ENCODE peak calls at places on chromosomes 6 and 20, in five cellular contexts. E, R, L, M and S are unnamed samples.

GRCh38 chr20:60192351-60192750 is 234.1 kb downstream of the CDH26 start:
- DNase-seq in L (peak; percentile 5), R (no peak), M (no peak), E (no peak), S (no peak)

GRCh38 chr6:155011997-155012396 is 16.9 kb downstream of the TIAM2 start:
- DNase-seq in R (no peak), M (no peak), L (no peak), E (no peak), S (no peak)

GRCh38 chr20:44888226-44889103 is 3.0 kb downstream of the YWHAB start:
- DNase-seq in L (no peak), R (no peak), E (no peak), M (no peak), S (no peak)

GRCh38 chr6:83872386-83873118 is 13.1 kb downstream of the CYB5R4 start:
- DNase-seq in L (no peak), R (no peak), E (no peak), M (no peak), S (no peak)

GRCh38 chr20:32019563-32020463 is 9.6 kb downstream of the CCM2L start:
- DNase-seq in E (no peak), L (no peak), R (no peak), M (no peak), S (no peak)

GRCh38 chr6:98945311-98946005 is 2.3 kb downstream of the FBXL4 start:
- DNase-seq in E (no peak), M (no peak), L (no peak), R (no peak), S (no peak)

GRCh38 chr6:44381739-44382138 is 5.8 kb upstream of the CDC5L start:
- DNase-seq in R (no peak), M (no peak), E (no peak), L (no peak), S (no peak)

GRCh38 chr20:50380697-50381040 is 129.5 kb upstream of the PTPN1 start:
- DNase-seq in M (no peak), R (no peak), E (no peak), L (no peak), S (no peak)

GRCh38 chr6:20763311-20763710 is 229.1 kb downstream of the CDKAL1 start:
- DNase-seq in R (no peak), E (no peak), L (no peak), M (no peak), S (no peak)

GRCh38 chr6:45185403-45186251 is 142.5 kb upstream of the RUNX2 start:
- DNase-seq in L (no peak), M (no peak), E (peak; percentile 32), R (no peak), S (no peak)

GRCh38 chr20:42350521-42350920 is 732.3 kb upstream of the CHD6 start:
- DNase-seq in E (no peak), L (no peak), M (no peak), R (no peak), S (no peak)

GRCh38 chr6:122202576-122203137 is 196.8 kb upstream of the HSF2 start:
- DNase-seq in M (no peak), E (no peak), R (no peak), L (no peak), S (no peak)

GRCh38 chr6:30107756-30108155 is 5.1 kb downstream of the TRIM31 start:
- DNase-seq in L (no peak), R (no peak), M (no peak), E (no peak), S (no peak)

GRCh38 chr20:5003626-5004025 is 2.3 kb upstream of the SLC23A2 start:
- DNase-seq in M (no peak), R (no peak), L (no peak), E (no peak), S (no peak)

GRCh38 chr20:44692932-44693476 is 22.2 kb upstream of the CCN5 start:
- DNase-seq in L (peak; percentile 90), R (no peak), M (peak; percentile 90), E (peak; percentile 97), S (no peak)

GRCh38 chr6:105746130-105746505 is 340.0 kb upstream of the PRDM1 start:
- DNase-seq in E (no peak), R (no peak), M (no peak), L (no peak), S (no peak)

GRCh38 chr20:23116301-23117089 is 30.4 kb upstream of the CD93 start:
- DNase-seq in E (no peak), L (peak; percentile 40), R (no peak), M (no peak), S (no peak)

GRCh38 chr6:36337814-36338213 is 1.1 kb upstream of the BNIP5 start:
- DNase-seq in L (no peak), R (no peak), E (no peak), M (no peak), S (no peak)

GRCh38 chr6:151630991-151631655 is 137.3 kb downstream of the CCDC170 start:
- DNase-seq in E (no peak), L (no peak), R (no peak), M (no peak), S (no peak)

GRCh38 chr6:31967926-31968320 is 4.0 kb downstream of the DXO start:
- DNase-seq in L (no peak), E (no peak), R (no peak), M (no peak), S (no peak)

GRCh38 chr20:16580127-16580526 is 6.9 kb upstream of the KIF16B start:
- DNase-seq in R (no peak), L (peak; percentile 65), M (peak; percentile 58), E (peak; percentile 27), S (no peak)

GRCh38 chr20:16018881-16019280 is 554.4 kb downstream of the KIF16B start:
- DNase-seq in M (no peak), R (no peak), L (no peak), E (no peak), S (no peak)

GRCh38 chr6:99885051-99885450 is 109.0 kb downstream of the MCHR2 start:
- DNase-seq in R (no peak), L (no peak), M (no peak), E (no peak), S (no peak)

GRCh38 chr6:56961151-56961550 is 6.2 kb downstream of the BEND6 start:
- DNase-seq in M (no peak), E (no peak), R (no peak), L (no peak), S (no peak)
- TF ChIP-seq CTCF in M (no peak), E (no peak), R (no peak), L (no peak), S (peak; percentile 43)

DNA sequence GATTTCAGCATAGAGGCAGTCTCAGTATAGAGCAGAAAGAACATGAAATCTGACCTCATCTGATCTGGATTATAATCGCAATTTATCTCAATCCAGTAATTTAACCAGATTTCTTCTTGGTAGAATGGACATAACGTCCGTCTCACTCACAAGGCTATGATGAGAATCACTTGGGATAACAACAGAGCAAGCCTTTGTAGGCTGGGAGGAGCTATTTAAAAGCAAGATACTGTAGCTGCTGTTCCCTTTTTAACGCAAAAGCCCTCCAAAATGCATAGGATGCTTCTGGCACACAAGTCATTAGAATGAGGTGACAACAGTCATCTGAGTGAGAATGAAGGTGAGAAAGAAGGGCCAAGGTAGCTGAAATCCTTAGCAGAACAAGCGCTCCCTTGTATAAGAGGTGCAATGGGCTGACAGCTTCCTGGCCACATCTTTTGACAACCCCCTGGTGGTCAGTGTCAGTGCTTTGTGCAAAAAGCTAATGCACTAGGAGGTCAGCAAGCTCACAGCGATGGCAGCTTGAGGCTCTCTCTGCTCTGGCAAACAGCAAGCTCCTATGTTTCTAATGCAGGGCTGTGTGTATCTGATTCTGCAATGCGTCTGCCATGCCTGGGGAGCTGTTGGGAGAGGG is 16.4 kb downstream of the METTL24 start:
- DNase-seq in E (no peak), M (no peak), L (no peak), R (no peak), S (no peak)
- TF ChIP-seq CTCF in E (peak; percentile 54), M (no peak), L (peak; percentile 52), R (no peak), S (no peak)

GRCh38 chr6:22250486-22250885 is 46.4 kb downstream of the PRL start:
- DNase-seq in L (no peak), E (no peak), M (no peak), R (no peak), S (no peak)
- TF ChIP-seq CTCF in L (no peak), E (no peak), M (no peak), R (no peak), S (no peak)

GRCh38 chr20:63574829-63575720 is 1.0 kb upstream of the HELZ2 start:
- DNase-seq in R (no peak), E (no peak), L (no peak), M (no peak), S (no peak)
- TF ChIP-seq CTCF in R (no peak), E (no peak), L (no peak), M (no peak), S (no peak)

DNA sequence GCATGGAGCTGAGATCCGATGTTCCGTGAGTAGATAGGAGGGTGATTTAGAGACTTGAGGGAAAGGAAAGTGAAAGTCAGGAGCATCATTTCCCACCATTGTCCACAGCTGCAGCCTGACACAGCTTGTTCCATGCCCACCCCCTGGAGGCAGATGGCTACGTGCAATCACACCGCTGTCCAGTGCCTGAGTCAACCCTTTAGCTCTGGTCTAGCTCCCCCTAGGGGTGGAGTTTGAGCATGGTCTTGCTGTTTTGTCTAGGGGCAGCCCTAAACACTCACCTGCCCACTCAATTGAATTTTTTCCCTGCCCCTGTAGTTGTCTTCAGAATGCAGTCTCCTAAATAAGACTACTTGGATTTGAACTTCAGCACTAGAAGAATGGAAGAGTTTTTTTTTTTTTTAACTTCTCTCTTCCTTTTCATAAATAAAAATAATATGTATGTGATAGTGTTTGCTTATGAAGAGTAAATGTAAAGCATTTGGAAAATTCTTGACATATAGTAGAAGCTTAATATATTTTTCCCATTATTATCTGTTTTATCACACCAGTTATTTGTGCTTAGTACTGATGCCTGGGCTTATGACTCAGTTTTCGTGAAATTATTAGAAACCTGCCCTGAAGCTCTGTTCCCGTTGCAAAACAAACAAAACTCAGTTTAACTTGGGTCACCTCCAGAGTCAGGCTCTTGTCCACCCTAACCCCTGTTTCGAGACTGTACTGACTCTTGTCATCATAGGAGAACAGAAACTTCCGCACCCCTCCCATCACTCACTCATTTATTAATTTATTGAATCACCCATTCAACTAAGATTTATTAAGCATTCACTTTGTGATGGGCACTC is 814.8 kb downstream of the MAFB start:
- DNase-seq in L (no peak), E (peak; percentile 45), R (peak; percentile 74), M (peak; percentile 78), S (peak; percentile 52)
- TF ChIP-seq CTCF in L (peak; percentile 76), E (peak; percentile 94), R (peak; percentile 78), M (peak; percentile 70), S (peak; percentile 93)

GRCh38 chr6:111210074-111210729 is 122.9 kb downstream of the SLC16A10 start:
- DNase-seq in L (no peak), M (no peak), E (no peak), R (peak; percentile 57), S (peak; percentile 69)
- TF ChIP-seq CTCF in L (peak; percentile 56), M (peak; percentile 72), E (peak; percentile 72), R (peak; percentile 74), S (peak; percentile 71)

GRCh38 chr6:118263929-118264486 is 284.1 kb upstream of the PLN start:
- DNase-seq in L (no peak), M (no peak), R (no peak), E (no peak), S (peak; percentile 6)
- TF ChIP-seq CTCF in L (no peak), M (peak; percentile 60), R (peak; percentile 31), E (peak; percentile 42), S (peak; percentile 50)

GRCh38 chr20:21125072-21125848 is 622 bp upstream of the KIZ start:
- DNase-seq in L (peak; percentile 28), R (no peak), E (no peak), M (peak; percentile 62), S (peak; percentile 23)
- TF ChIP-seq CTCF in L (peak; percentile 18), R (no peak), E (peak; percentile 25), M (peak; percentile 16), S (no peak)

GRCh38 chr6:6788394-6789020 is 200.0 kb downstream of the LY86 start:
- DNase-seq in L (no peak), R (peak; percentile 24), E (no peak), M (no peak), S (peak; percentile 40)
- TF ChIP-seq CTCF in L (no peak), R (peak; percentile 67), E (peak; percentile 60), M (peak; percentile 31), S (peak; percentile 71)